ENCODE peak calls at places on chromosomes 5 and 9, in ten cellular contexts. K is right cardiac atrium; U is CD8-positive, alpha-beta memory T cell; N is fibroblast of lung; M is iPS DF 6.9; D is GM23248; L is SJSA1; A is cardiac muscle cell; E is lung; Z is tibial nerve. Y is an unnamed sample. For H3K9me3, the result is how much of the 10 kb centered on the place peaks cover.

GRCh38 chr5:108251350-108251749 is 130.5 kb downstream of the FBXL17 start:
- DNase-seq in K (no peak), U (no peak), N (no peak), M (no peak), D (no peak), L (no peak), A (peak), E (no peak), Z (no peak), Y (no peak)

GRCh38 chr5:42564689-42565356 is 141.6 kb downstream of the GHR start:
- DNase-seq in K (no peak), U (no peak), N (no peak), M (no peak), D (no peak), L (no peak), A (no peak), E (no peak), Z (no peak), Y (no peak)

GRCh38 chr9:86598411-86599239 is 244.4 kb upstream of the TUT7 start:
- DNase-seq in K (peak), U (no peak), N (no peak), M (no peak), D (no peak), L (peak), A (peak), E (no peak), Z (no peak), Y (no peak)

GRCh38 chr9:98887918-98888510 is 55.7 kb upstream of the COL15A1 start:
- DNase-seq in K (no peak), U (no peak), N (no peak), M (no peak), D (peak), L (no peak), A (peak), E (no peak), Z (no peak), Y (no peak)

GRCh38 chr5:172731286-172732073 is 39.5 kb downstream of the DUSP1 start:
- DNase-seq in K (no peak), U (no peak), N (no peak), M (no peak), D (peak), L (no peak), A (no peak), E (peak), Z (no peak), Y (no peak)

GRCh38 chr5:67063791-67064190 is 132.8 kb downstream of the CD180 start:
- DNase-seq in K (no peak), U (no peak), N (peak), M (no peak), D (peak), L (no peak), A (peak), E (no peak), Z (no peak), Y (no peak)

GRCh38 chr5:120866997-120867396 is 402.9 kb downstream of the PRR16 start:
- DNase-seq in K (no peak), U (no peak), N (no peak), M (no peak), D (no peak), L (no peak), A (no peak), E (no peak), Z (no peak), Y (no peak)

GRCh38 chr9:107068581-107068980 is 205.6 kb downstream of the ZNF462 start:
- DNase-seq in K (no peak), U (no peak), N (no peak), M (no peak), D (no peak), L (no peak), A (no peak), E (no peak), Z (no peak), Y (no peak)

GRCh38 chr9:70639853-70640814 is 225.7 kb upstream of the KLF9 start:
- DNase-seq in K (no peak), U (no peak), N (peak), M (peak), D (peak), L (peak), A (peak), E (no peak), Z (no peak), Y (no peak)

GRCh38 chr5:123089572-123089970 is 530 bp downstream of the PRDM6 start:
- DNase-seq in K (peak), U (no peak), N (peak), M (no peak), D (peak), L (peak), A (peak), E (no peak), Z (no peak), Y (peak)

GRCh38 chr5:169009171-169009570 is 291.8 kb downstream of the SLIT3 start:
- DNase-seq in K (no peak), U (no peak), N (no peak), M (no peak), D (peak), L (no peak), A (no peak), E (no peak), Z (no peak), Y (no peak)

GRCh38 chr5:135355182-135355581 is 43.8 kb downstream of the MACROH2A1 start:
- DNase-seq in K (no peak), U (no peak), N (no peak), M (no peak), D (peak), L (no peak), A (peak), E (no peak), Z (no peak), Y (no peak)

GRCh38 chr9:99127372-99128132 is 22.6 kb downstream of the TGFBR1 start:
- DNase-seq in K (no peak), U (no peak), N (peak), M (no peak), D (peak), L (no peak), A (no peak), E (no peak), Z (no peak), Y (no peak)

GRCh38 chr5:56003633-56004032 is 8.9 kb upstream of the IL6ST start:
- DNase-seq in K (no peak), U (no peak), N (peak), M (no peak), D (peak), L (no peak), A (peak), E (no peak), Z (no peak), Y (no peak)

GRCh38 chr9:76866689-76867088 is 39.2 kb downstream of the PRUNE2 start:
- DNase-seq in K (no peak), U (no peak), N (peak), M (no peak), D (peak), L (peak), A (peak), E (no peak), Z (no peak), Y (no peak)

GRCh38 chr5:111670826-111671492 is 86.0 kb downstream of the NREP start:
- DNase-seq in K (no peak), U (no peak), N (no peak), M (no peak), D (peak), L (no peak), A (no peak), E (no peak), Z (no peak), Y (no peak)

GRCh38 chr9:125240649-125240999 is 519 bp downstream of the HSPA5 start:
- DNase-seq in K (no peak), U (peak), N (peak), M (no peak), D (peak), L (no peak), A (peak), E (peak), Z (peak), Y (peak)

GRCh38 chr9:94826644-94827410 is 100.3 kb downstream of the AOPEP start:
- DNase-seq in K (no peak), U (no peak), N (no peak), M (no peak), D (no peak), L (no peak), A (no peak), E (no peak), Z (no peak), Y (no peak)

GRCh38 chr5:143313298-143313852 is 90.1 kb downstream of the NR3C1 start:
- DNase-seq in K (no peak), U (no peak), N (no peak), M (no peak), D (peak), L (no peak), A (no peak), E (no peak), Z (no peak), Y (no peak)

GRCh38 chr5:97100486-97100885 is 41.9 kb downstream of the LIX1 start:
- DNase-seq in K (no peak), U (no peak), N (peak), M (no peak), D (peak), L (no peak), A (peak), E (no peak), Z (no peak), Y (no peak)

GRCh38 chr9:70868661-70869652 is 252.5 kb downstream of the TRPM3 start:
- DNase-seq in K (peak), U (no peak), N (no peak), M (no peak), D (no peak), L (no peak), A (peak), E (no peak), Z (no peak), Y (no peak)

GRCh38 chr5:93281980-93282772 is 298.8 kb downstream of the NR2F1-AS1 start:
- DNase-seq in K (peak), U (no peak), N (no peak), M (no peak), D (peak), L (no peak), A (no peak), E (no peak), Z (peak), Y (no peak)

GRCh38 chr9:26169684-26170083 is 491.4 kb upstream of the TUSC1 start:
- DNase-seq in K (no peak), U (no peak), N (no peak), M (no peak), D (peak), L (no peak), A (no peak), E (no peak), Z (no peak), Y (no peak)

GRCh38 chr5:84477485-84477884 is 92.8 kb upstream of the EDIL3 start:
- DNase-seq in K (no peak), U (no peak), N (no peak), M (no peak), D (no peak), L (no peak), A (no peak), E (no peak), Z (no peak), Y (no peak)

GRCh38 chr5:142141463-142141862 is 32.9 kb downstream of the NDFIP1 start:
- DNase-seq in K (no peak), U (no peak), N (no peak), M (no peak), D (no peak), L (no peak), A (no peak), E (no peak), Z (no peak), Y (no peak)

GRCh38 chr5:15010936-15011335 is 139.4 kb upstream of the ANKH start:
- DNase-seq in K (no peak), U (no peak), N (peak), M (no peak), D (no peak), L (no peak), A (no peak), E (no peak), Z (no peak), Y (no peak)

GRCh38 chr5:154868702-154869101 is 10.3 kb downstream of the CNOT8 start:
- DNase-seq in K (no peak), U (no peak), N (no peak), M (no peak), D (peak), L (no peak), A (peak), E (no peak), Z (no peak), Y (peak)

GRCh38 chr9:129284607-129285291 is 106.7 kb upstream of the IER5L start:
- DNase-seq in K (peak), U (no peak), N (no peak), M (no peak), D (no peak), L (no peak), A (no peak), E (no peak), Z (peak), Y (no peak)

GRCh38 chr9:131837316-131837715 is 97.4 kb upstream of the RAPGEF1 start:
- DNase-seq in K (peak), U (no peak), N (no peak), M (no peak), D (peak), L (no peak), A (peak), E (no peak), Z (no peak), Y (peak)

GRCh38 chr9:125748511-125749099 is 1.4 kb downstream of the PBX3 start:
- DNase-seq in K (no peak), U (no peak), N (no peak), M (no peak), D (peak), L (no peak), A (no peak), E (no peak), Z (no peak), Y (peak)

GRCh38 chr9:110099236-110099741 is 108.7 kb downstream of the C9orf152 start:
- DNase-seq in K (peak), U (no peak), N (peak), M (no peak), D (peak), L (no peak), A (peak), E (no peak), Z (no peak), Y (no peak)

GRCh38 chr5:41831155-41831554 is 39.1 kb downstream of the OXCT1 start:
- DNase-seq in K (no peak), U (no peak), N (no peak), M (no peak), D (no peak), L (no peak), A (no peak), E (no peak), Z (no peak), Y (no peak)

GRCh38 chr5:32814620-32815019 is 103.5 kb downstream of the NPR3 start:
- DNase-seq in K (no peak), U (no peak), N (peak), M (no peak), D (peak), L (no peak), A (peak), E (no peak), Z (no peak), Y (no peak)

GRCh38 chr9:77456829-77457437 is 191.2 kb downstream of the GNA14 start:
- DNase-seq in K (peak), U (peak), N (peak), M (peak), D (peak), L (peak), A (peak), E (peak), Z (peak), Y (peak)

GRCh38 chr5:174558190-174558589 is 166.2 kb upstream of the MSX2 start:
- DNase-seq in K (no peak), U (no peak), N (no peak), M (no peak), D (no peak), L (no peak), A (no peak), E (no peak), Z (no peak), Y (no peak)

GRCh38 chr5:174559566-174560090 is 164.8 kb upstream of the MSX2 start:
- DNase-seq in K (no peak), U (no peak), N (no peak), M (no peak), D (no peak), L (no peak), A (no peak), E (no peak), Z (no peak), Y (no peak)

GRCh38 chr5:174560861-174561260 is 163.5 kb upstream of the MSX2 start:
- DNase-seq in K (no peak), U (no peak), N (no peak), M (no peak), D (no peak), L (no peak), A (no peak), E (no peak), Z (no peak), Y (no peak)

GRCh38 chr5:174556756-174557155 is 167.6 kb upstream of the MSX2 start:
- DNase-seq in K (no peak), U (no peak), N (no peak), M (no peak), D (no peak), L (no peak), A (no peak), E (no peak), Z (no peak), Y (no peak)

GRCh38 chr5:174559141-174559540 is 165.2 kb upstream of the MSX2 start:
- DNase-seq in K (no peak), U (no peak), N (no peak), M (no peak), D (no peak), L (no peak), A (no peak), E (no peak), Z (no peak), Y (no peak)
- H3K27ac ChIP-seq in K (no peak), U (no peak), N (no peak), M (no peak), D (no peak), L (no peak), A (no peak), E (no peak), Z (no peak), Y (no peak)

GRCh38 chr9:21470126-21470525 is 12.0 kb downstream of the IFNE start:
- DNase-seq in K (no peak), U (no peak), N (no peak), M (no peak), D (no peak), L (no peak), A (no peak), E (no peak), Z (no peak), Y (no peak)

GRCh38 chr9:21465859-21466518 is 16.1 kb downstream of the IFNE start:
- DNase-seq in K (no peak), U (no peak), N (peak), M (peak), D (peak), L (peak), A (peak), E (no peak), Z (no peak), Y (no peak)

GRCh38 chr9:21461377-21461776 is 20.7 kb downstream of the IFNE start:
- DNase-seq in K (no peak), U (no peak), N (peak), M (no peak), D (no peak), L (no peak), A (no peak), E (no peak), Z (no peak), Y (no peak)

DNA sequence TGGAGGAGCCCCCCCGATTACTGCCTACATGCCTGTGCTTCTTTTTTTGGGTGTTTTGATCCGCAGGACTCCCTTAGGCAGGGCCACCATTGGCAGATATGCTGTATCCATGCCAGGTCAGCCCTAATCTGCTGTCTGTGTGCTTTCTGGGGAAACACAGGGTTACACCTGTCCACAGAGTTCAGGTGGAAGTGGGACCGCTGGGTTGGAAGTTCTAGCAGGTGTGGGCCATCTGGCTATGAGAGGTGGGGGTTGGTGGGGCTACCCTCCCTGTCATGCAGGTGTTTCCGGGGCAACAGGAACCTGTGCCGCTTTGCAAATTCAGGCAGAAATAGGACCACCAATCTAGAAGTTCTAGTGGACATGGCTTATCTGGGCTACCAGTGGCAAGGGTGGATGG is 17.0 kb downstream of the IFNE start:
- DNase-seq in K (no peak), U (no peak), N (no peak), M (no peak), D (no peak), L (no peak), A (no peak), E (no peak), Z (no peak), Y (no peak)
- H3K9me3 ChIP-seq in K (under half), U (under half), N (under half), M (under half), D (under half), L (under half), A (under half), E (under half), Z (under half), Y (under half)

GRCh38 chr9:33320568-33321261 is 30.4 kb downstream of the NFX1 start:
- DNase-seq in K (no peak), U (no peak), N (peak), M (no peak), D (peak), L (peak), A (peak), E (peak), Z (no peak), Y (no peak)

GRCh38 chr9:33318781-33319180 is 28.5 kb downstream of the NFX1 start:
- DNase-seq in K (no peak), U (no peak), N (no peak), M (no peak), D (no peak), L (no peak), A (no peak), E (no peak), Z (no peak), Y (no peak)

GRCh38 chr9:33315371-33315770 is 25.1 kb downstream of the NFX1 start:
- DNase-seq in K (no peak), U (no peak), N (no peak), M (no peak), D (no peak), L (no peak), A (no peak), E (no peak), Z (no peak), Y (no peak)

GRCh38 chr9:33318225-33318624 is 27.9 kb downstream of the NFX1 start:
- DNase-seq in K (no peak), U (no peak), N (no peak), M (no peak), D (no peak), L (no peak), A (no peak), E (no peak), Z (no peak), Y (no peak)

DNA sequence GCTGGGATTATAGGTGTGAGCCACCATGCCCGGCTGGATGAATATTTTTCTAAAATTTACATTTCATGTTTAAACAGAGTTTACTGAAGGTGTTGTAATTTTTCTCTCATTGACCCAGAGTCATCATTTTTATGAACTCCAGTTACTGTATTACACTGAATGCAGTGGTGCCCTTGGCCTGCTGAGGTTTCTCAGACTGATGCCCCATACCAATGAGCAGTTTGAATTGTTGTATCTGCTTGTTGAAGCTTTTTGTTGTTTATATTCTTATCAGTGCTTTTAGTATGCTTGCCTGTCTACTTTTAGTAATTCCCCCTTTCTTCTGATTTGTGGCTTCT is 29.9 kb downstream of the NFX1 start:
- DNase-seq in K (no peak), U (no peak), N (no peak), M (no peak), D (peak), L (no peak), A (no peak), E (no peak), Z (no peak), Y (no peak)
- H3K27ac ChIP-seq in K (peak), U (no peak), N (peak), M (no peak), D (peak), L (peak), A (no peak), E (no peak), Z (peak), Y (peak)

DNA sequence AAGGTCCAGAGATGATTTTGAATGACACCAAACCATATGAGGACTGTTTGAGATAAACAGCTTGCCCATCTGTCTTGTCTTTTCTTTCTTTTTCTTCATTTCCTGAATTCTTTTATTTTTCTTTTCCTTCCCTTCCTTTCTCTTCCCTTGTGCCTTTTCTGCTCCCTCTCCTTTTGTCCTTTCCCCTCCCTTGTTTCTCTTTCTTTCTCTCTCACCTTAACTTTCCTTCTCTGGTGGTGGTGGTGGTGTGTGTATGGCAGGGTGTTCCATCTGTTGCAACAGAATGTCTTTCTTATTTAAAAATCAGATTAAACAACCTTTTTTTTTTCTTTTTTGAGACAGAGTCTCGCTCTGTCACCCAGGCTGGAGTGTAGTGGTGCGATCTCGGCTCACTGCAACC is 3.8 kb upstream of the PDCL start:
- DNase-seq in K (no peak), U (no peak), N (no peak), M (no peak), D (no peak), L (no peak), A (no peak), E (no peak), Z (no peak), Y (no peak)
- H3K9me3 ChIP-seq in K (under half), U (under half), N (under half), M (under half), D (under half), L (under half), A (under half), E (under half), Z (under half), Y (under half)